ENCODE peak calls at places on chromosome 11, in four cellular contexts. V, E, L and S are unnamed samples.

GRCh38 chr11:134724106-134724778 is 312.2 kb upstream of the B3GAT1 start:
- DNase-seq in V (no peak), E (no peak), L (no peak), S (no peak)

GRCh38 chr11:112637046-112637445 is 324.2 kb upstream of the NCAM1 start:
- DNase-seq in V (no peak), E (no peak), L (no peak), S (no peak)

GRCh38 chr11:17572791-17573460 is 25.9 kb downstream of the OTOG start:
- DNase-seq in V (no peak), E (no peak), L (no peak), S (no peak)

GRCh38 chr11:63613517-63614135 is 607 bp downstream of the PLAAT3 start:
- DNase-seq in V (no peak), E (no peak), L (no peak), S (peak)

GRCh38 chr11:30015725-30016449 is 943 bp downstream of the KCNA4 start:
- DNase-seq in V (no peak), E (no peak), L (no peak), S (peak)

GRCh38 chr11:130523609-130524008 is 75.2 kb downstream of the ADAMTS15 start:
- DNase-seq in V (no peak), E (no peak), L (no peak), S (no peak)

GRCh38 chr11:64409707-64410395 is 50.9 kb downstream of the RPS6KA4 start:
- DNase-seq in V (no peak), E (no peak), L (no peak), S (no peak)

GRCh38 chr11:67615455-67616430 is 9.0 kb downstream of the NDUFV1 start:
- DNase-seq in V (peak), E (no peak), L (peak), S (peak)

GRCh38 chr11:74524501-74524900 is 31.0 kb upstream of the LIPT2 start:
- DNase-seq in V (no peak), E (no peak), L (no peak), S (no peak)

GRCh38 chr11:68750988-68751325 is 363 bp downstream of the TESMIN start:
- DNase-seq in V (no peak), E (no peak), L (no peak), S (no peak)

GRCh38 chr11:94473177-94473799 is 20.4 kb downstream of the MRE11 start:
- DNase-seq in V (no peak), E (peak), L (no peak), S (no peak)

GRCh38 chr11:47332303-47332711 is 20.2 kb downstream of the MYBPC3 start:
- DNase-seq in V (no peak), E (no peak), L (no peak), S (peak)

GRCh38 chr11:125398475-125398874 is 97.6 kb downstream of the FEZ1 start:
- DNase-seq in V (no peak), E (no peak), L (no peak), S (no peak)

GRCh38 chr11:93016595-93016994 is 47.1 kb downstream of the MTNR1B start:
- DNase-seq in V (no peak), E (no peak), L (no peak), S (no peak)

GRCh38 chr11:10533323-10533722 is 7.7 kb downstream of the RNF141 start:
- DNase-seq in V (no peak), E (no peak), L (no peak), S (no peak)

GRCh38 chr11:45929486-45930030 is 7.1 kb downstream of the LARGE2 start:
- DNase-seq in V (no peak), E (no peak), L (no peak), S (no peak)

GRCh38 chr11:76654310-76654851 is 16.2 kb downstream of the LRRC32 start:
- DNase-seq in V (no peak), E (no peak), L (peak), S (no peak)

GRCh38 chr11:132228756-132229325 is 858.4 kb downstream of the NTM start:
- DNase-seq in V (no peak), E (no peak), L (no peak), S (no peak)

GRCh38 chr11:64880240-64881001 is 2.0 kb upstream of the EHD1 start:
- DNase-seq in V (no peak), E (no peak), L (no peak), S (no peak)

GRCh38 chr11:121478226-121478894 is 25.6 kb upstream of the SORL1-AS1 start:
- DNase-seq in V (no peak), E (no peak), L (no peak), S (no peak)

DNA sequence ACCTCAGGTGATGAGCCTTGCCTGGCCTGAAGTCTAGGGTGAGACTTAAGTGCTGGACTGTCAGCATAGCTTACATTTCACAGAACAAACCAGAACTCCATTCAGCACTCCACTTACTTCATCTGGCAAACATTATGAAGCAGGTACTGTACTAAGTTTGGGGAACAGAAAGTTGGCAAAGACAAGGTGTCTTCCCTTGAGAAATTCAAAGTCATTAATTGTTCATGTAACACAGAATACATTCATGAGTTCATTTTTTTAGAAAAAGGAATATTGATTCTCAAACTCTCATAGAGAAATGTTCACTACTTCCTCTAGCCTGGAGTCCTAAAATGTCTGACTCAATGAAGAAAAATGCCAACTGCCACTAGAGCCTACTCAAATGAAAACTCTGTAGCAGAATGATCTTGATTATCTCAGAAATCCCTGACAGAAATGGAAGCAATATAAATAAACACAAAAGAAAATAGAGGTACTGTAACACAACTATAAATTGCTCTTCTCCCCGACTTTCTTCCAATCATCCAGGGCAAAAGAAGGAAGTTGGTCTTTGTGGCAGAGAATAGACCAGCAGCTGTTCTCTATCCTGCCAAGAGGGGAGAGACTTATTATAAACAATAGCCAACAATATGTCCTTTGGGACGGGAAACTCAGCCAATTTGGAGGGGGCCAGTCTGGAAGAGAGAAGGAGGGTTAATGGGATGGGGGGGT is 129.2 kb upstream of the MTMR2 start:
- DNase-seq in V (no peak), E (peak), L (no peak), S (no peak)
- TF ChIP-seq FOXM1 in V (no peak), E (no peak), L (no peak), S (no peak)

GRCh38 chr11:44625759-44626523 is 60.5 kb downstream of the CD82 start:
- DNase-seq in V (no peak), E (no peak), L (no peak), S (no peak)
- TF ChIP-seq ZBTB33 in V (no peak), E (no peak), L (no peak), S (no peak)

GRCh38 chr11:28525636-28526405 is 417.6 kb downstream of the METTL15 start:
- DNase-seq in V (no peak), E (no peak), L (no peak), S (no peak)

GRCh38 chr11:28524098-28524497 is 415.9 kb downstream of the METTL15 start:
- DNase-seq in V (no peak), E (no peak), L (no peak), S (no peak)

GRCh38 chr11:28529046-28529445 is 420.9 kb downstream of the METTL15 start:
- DNase-seq in V (no peak), E (no peak), L (no peak), S (no peak)

GRCh38 chr11:28528217-28528616 is 420.0 kb downstream of the METTL15 start:
- DNase-seq in V (no peak), E (no peak), L (no peak), S (no peak)

GRCh38 chr11:28526406-28526751 is 418.2 kb downstream of the METTL15 start:
- DNase-seq in V (no peak), E (no peak), L (no peak), S (no peak)
- TF ChIP-seq FOXM1 in V (no peak), E (no peak), L (no peak), S (no peak)

GRCh38 chr11:119739021-119739703 is 10.2 kb upstream of the NECTIN1 start:
- DNase-seq in V (no peak), E (no peak), L (no peak), S (no peak)

GRCh38 chr11:119730347-119730613 is 1.3 kb upstream of the NECTIN1 start:
- DNase-seq in V (no peak), E (no peak), L (no peak), S (no peak)

GRCh38 chr11:119730789-119731386 is 1.9 kb upstream of the NECTIN1 start:
- DNase-seq in V (no peak), E (no peak), L (no peak), S (peak)

GRCh38 chr11:119737678-119738439 is 8.9 kb upstream of the NECTIN1 start:
- DNase-seq in V (no peak), E (no peak), L (no peak), S (no peak)

DNA sequence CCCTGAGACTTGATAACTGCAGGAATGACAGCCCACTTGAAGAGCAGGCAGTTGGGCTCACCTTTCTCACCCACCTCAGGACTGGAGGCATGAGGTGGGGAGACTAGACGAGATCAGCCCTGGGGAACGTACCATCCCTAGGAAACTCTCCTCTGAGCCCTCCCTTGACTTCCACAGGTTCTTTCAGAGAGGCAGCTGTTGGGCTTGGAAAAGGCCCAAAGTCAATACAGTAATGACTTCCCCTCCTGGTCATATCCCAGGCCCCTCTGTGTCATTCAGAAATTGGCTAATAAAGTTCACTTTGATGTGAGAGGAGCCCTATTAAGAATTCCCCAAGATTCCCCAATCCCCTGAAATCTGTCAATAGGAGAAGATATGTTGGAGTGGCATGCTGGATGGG is 5.8 kb upstream of the NECTIN1 start:
- DNase-seq in V (no peak), E (no peak), L (no peak), S (no peak)
- TF ChIP-seq ZBTB33 in V (no peak), E (no peak), L (no peak), S (no peak)

GRCh38 chr11:35247428-35247827 is 108.5 kb downstream of the CD44 start:
- DNase-seq in V (no peak), E (no peak), L (no peak), S (no peak)
- TF ChIP-seq FOXM1 in V (no peak), E (no peak), L (no peak), S (no peak)

GRCh38 chr11:58391879-58392278 is 14.8 kb downstream of the OR5B3 start:
- DNase-seq in V (no peak), E (no peak), L (no peak), S (no peak)
- TF ChIP-seq ZBTB33 in V (no peak), E (no peak), L (no peak), S (no peak)

GRCh38 chr11:12003815-12004214 is 4.6 kb downstream of the DKK3 start:
- DNase-seq in V (no peak), E (no peak), L (no peak), S (no peak)
- TF ChIP-seq FOXM1 in V (no peak), E (no peak), L (no peak), S (no peak)

GRCh38 chr11:3732671-3733070 is 61.5 kb upstream of the CHRNA10 start:
- DNase-seq in V (peak), E (no peak), L (no peak), S (no peak)
- TF ChIP-seq ZBTB33 in V (no peak), E (no peak), L (no peak), S (no peak)

GRCh38 chr11:96978751-96979150 is 588.9 kb downstream of the JRKL start:
- DNase-seq in V (no peak), E (no peak), L (no peak), S (no peak)
- TF ChIP-seq FOXM1 in V (no peak), E (no peak), L (no peak), S (no peak)

DNA sequence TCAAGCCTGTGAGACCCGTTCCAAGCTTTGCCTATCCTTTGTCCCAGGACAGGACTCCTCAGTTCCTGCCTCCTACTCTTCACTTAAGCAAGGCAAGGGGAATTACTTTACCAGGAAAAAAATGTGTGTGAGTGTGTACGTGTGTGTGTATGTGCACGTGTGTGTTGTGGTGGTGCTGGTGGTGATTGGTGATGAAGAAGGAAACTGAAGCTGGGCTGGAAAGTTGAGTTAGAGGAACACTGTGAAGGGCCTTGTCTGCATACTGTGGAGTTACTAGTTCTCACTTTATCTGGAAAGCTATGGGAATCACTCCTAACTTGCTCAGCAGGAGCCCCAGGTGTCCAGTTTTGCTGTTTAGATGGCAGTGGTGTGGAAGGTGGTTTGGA is 378 bp downstream of the OR51D1 start:
- DNase-seq in V (no peak), E (no peak), L (no peak), S (no peak)
- TF ChIP-seq ZBTB33 in V (no peak), E (no peak), L (no peak), S (no peak)